ENCODE peak calls at places on chromosomes 1 and 21, in eight cellular contexts. One of them, this sample, is unnamed.

GRCh38 chr1:13587256-13588030 is 3.8 kb downstream of the PDPN start:
- DNase-seq in stimulated activated CD8-positive, alpha-beta memory T cell treated with anti-CD3 and anti-CD28 coated beads, Interleukin-4, amount 100 ng/mL, for 48 hours: no peak
- DNase-seq in fibroblast of the conjunctiva: no peak
- DNase-seq in T-helper 2 cell treated with Interferon-gamma antibody and Interleukin-4, amounts not matched to agents 5 μg/mL and 100 μg/mL, for 36 hours: no peak
- DNase-seq in cerebellum: no peak
- DNase-seq in T-helper 1 cell: no peak
- DNase-seq in LoVo: no peak
- DNase-seq in mesothelial cell of epicardium: no peak
- DNase-seq in this sample: no peak

GRCh38 chr1:21633992-21634475 is 35.1 kb downstream of the RAP1GAP start:
- DNase-seq in T-helper 2 cell treated with Interferon-gamma antibody and Interleukin-4, amounts not matched to agents 5 μg/mL and 100 μg/mL, for 36 hours: no peak
- DNase-seq in LoVo: no peak
- DNase-seq in T-helper 1 cell: no peak
- DNase-seq in cerebellum: no peak
- DNase-seq in fibroblast of the conjunctiva: no peak
- DNase-seq in stimulated activated CD8-positive, alpha-beta memory T cell treated with anti-CD3 and anti-CD28 coated beads, Interleukin-4, amount 100 ng/mL, for 48 hours: no peak
- DNase-seq in mesothelial cell of epicardium: no peak
- DNase-seq in this sample: no peak

GRCh38 chr1:115286431-115287205 is 51.4 kb downstream of the NGF start:
- DNase-seq in mesothelial cell of epicardium: no peak
- DNase-seq in cerebellum: no peak
- DNase-seq in stimulated activated CD8-positive, alpha-beta memory T cell treated with anti-CD3 and anti-CD28 coated beads, Interleukin-4, amount 100 ng/mL, for 48 hours: no peak
- DNase-seq in T-helper 1 cell: no peak
- DNase-seq in LoVo: no peak
- DNase-seq in T-helper 2 cell treated with Interferon-gamma antibody and Interleukin-4, amounts not matched to agents 5 μg/mL and 100 μg/mL, for 36 hours: no peak
- DNase-seq in fibroblast of the conjunctiva: no peak
- DNase-seq in this sample: no peak

GRCh38 chr1:19367584-19368041 is 55.5 kb downstream of the SLC66A1 start:
- DNase-seq in T-helper 1 cell: no peak
- DNase-seq in T-helper 2 cell treated with Interferon-gamma antibody and Interleukin-4, amounts not matched to agents 5 μg/mL and 100 μg/mL, for 36 hours: no peak
- DNase-seq in fibroblast of the conjunctiva: no peak
- DNase-seq in mesothelial cell of epicardium: no peak
- DNase-seq in cerebellum: no peak
- DNase-seq in stimulated activated CD8-positive, alpha-beta memory T cell treated with anti-CD3 and anti-CD28 coated beads, Interleukin-4, amount 100 ng/mL, for 48 hours: no peak
- DNase-seq in LoVo: no peak
- DNase-seq in this sample: no peak

GRCh38 chr1:905071-905749 is 18.5 kb upstream of the SAMD11 start:
- DNase-seq in stimulated activated CD8-positive, alpha-beta memory T cell treated with anti-CD3 and anti-CD28 coated beads, Interleukin-4, amount 100 ng/mL, for 48 hours: peak; percentile 43
- DNase-seq in fibroblast of the conjunctiva: no peak
- DNase-seq in T-helper 1 cell: no peak
- DNase-seq in T-helper 2 cell treated with Interferon-gamma antibody and Interleukin-4, amounts not matched to agents 5 μg/mL and 100 μg/mL, for 36 hours: no peak
- DNase-seq in LoVo: no peak
- DNase-seq in mesothelial cell of epicardium: no peak
- DNase-seq in cerebellum: no peak
- DNase-seq in this sample: no peak

GRCh38 chr1:113836534-113836933 is 24.3 kb upstream of the RSBN1 start:
- DNase-seq in T-helper 2 cell treated with Interferon-gamma antibody and Interleukin-4, amounts not matched to agents 5 μg/mL and 100 μg/mL, for 36 hours: no peak
- DNase-seq in fibroblast of the conjunctiva: no peak
- DNase-seq in stimulated activated CD8-positive, alpha-beta memory T cell treated with anti-CD3 and anti-CD28 coated beads, Interleukin-4, amount 100 ng/mL, for 48 hours: no peak
- DNase-seq in cerebellum: no peak
- DNase-seq in T-helper 1 cell: no peak
- DNase-seq in LoVo: no peak
- DNase-seq in mesothelial cell of epicardium: no peak
- DNase-seq in this sample: no peak

GRCh38 chr21:16279658-16280581 is 550.1 kb downstream of the USP25 start:
- DNase-seq in T-helper 1 cell: no peak
- DNase-seq in T-helper 2 cell treated with Interferon-gamma antibody and Interleukin-4, amounts not matched to agents 5 μg/mL and 100 μg/mL, for 36 hours: no peak
- DNase-seq in mesothelial cell of epicardium: no peak
- DNase-seq in stimulated activated CD8-positive, alpha-beta memory T cell treated with anti-CD3 and anti-CD28 coated beads, Interleukin-4, amount 100 ng/mL, for 48 hours: no peak
- DNase-seq in fibroblast of the conjunctiva: peak; percentile 42
- DNase-seq in cerebellum: no peak
- DNase-seq in LoVo: no peak
- DNase-seq in this sample: no peak

GRCh38 chr1:84379128-84379527 is 19.2 kb upstream of the DNASE2B start:
- DNase-seq in fibroblast of the conjunctiva: peak; percentile 48
- DNase-seq in cerebellum: no peak
- DNase-seq in LoVo: no peak
- DNase-seq in T-helper 2 cell treated with Interferon-gamma antibody and Interleukin-4, amounts not matched to agents 5 μg/mL and 100 μg/mL, for 36 hours: no peak
- DNase-seq in mesothelial cell of epicardium: no peak
- DNase-seq in stimulated activated CD8-positive, alpha-beta memory T cell treated with anti-CD3 and anti-CD28 coated beads, Interleukin-4, amount 100 ng/mL, for 48 hours: no peak
- DNase-seq in T-helper 1 cell: no peak
- DNase-seq in this sample: no peak

GRCh38 chr1:65172936-65173335 is 24.9 kb downstream of the AK4 start:
- DNase-seq in T-helper 1 cell: no peak
- DNase-seq in T-helper 2 cell treated with Interferon-gamma antibody and Interleukin-4, amounts not matched to agents 5 μg/mL and 100 μg/mL, for 36 hours: no peak
- DNase-seq in fibroblast of the conjunctiva: no peak
- DNase-seq in stimulated activated CD8-positive, alpha-beta memory T cell treated with anti-CD3 and anti-CD28 coated beads, Interleukin-4, amount 100 ng/mL, for 48 hours: no peak
- DNase-seq in cerebellum: no peak
- DNase-seq in LoVo: no peak
- DNase-seq in mesothelial cell of epicardium: no peak
- DNase-seq in this sample: no peak

GRCh38 chr1:110916669-110917306 is 43.8 kb downstream of the CD53 start:
- DNase-seq in mesothelial cell of epicardium: no peak
- DNase-seq in fibroblast of the conjunctiva: no peak
- DNase-seq in T-helper 1 cell: no peak
- DNase-seq in LoVo: peak; percentile 76
- DNase-seq in cerebellum: no peak
- DNase-seq in T-helper 2 cell treated with Interferon-gamma antibody and Interleukin-4, amounts not matched to agents 5 μg/mL and 100 μg/mL, for 36 hours: peak; percentile 60
- DNase-seq in stimulated activated CD8-positive, alpha-beta memory T cell treated with anti-CD3 and anti-CD28 coated beads, Interleukin-4, amount 100 ng/mL, for 48 hours: peak; percentile 41
- DNase-seq in this sample: peak; percentile 22